ENCODE peak calls at places on chromosomes 11 and 22, in four cellular contexts. N is NCI-H2029; T is IMR-90; K is activated CD4-positive, alpha-beta T cell treated with anti-CD3 and anti-CD28 coated beads, Interleukin-2, amount 50 U/mL, for 48 hours. U is an unnamed sample.

GRCh38 chr11:33970984-33971466 is 79.1 kb upstream of the LMO2 start:
- DNase-seq in N (peak), T (peak), K (peak), U (peak)

GRCh38 chr22:46442217-46442853 is 95.1 kb downstream of the CELSR1 start:
- DNase-seq in N (no peak), T (no peak), K (no peak), U (no peak)

GRCh38 chr11:27545946-27546345 is 39.4 kb upstream of the LIN7C start:
- DNase-seq in N (no peak), T (no peak), K (no peak), U (no peak)

GRCh38 chr11:111336582-111337256 is 38.4 kb downstream of the POU2AF3 start:
- DNase-seq in K (no peak), T (peak), N (no peak), U (no peak)

GRCh38 chr11:87180743-87181142 is 143.0 kb downstream of the TMEM135 start:
- DNase-seq in T (peak), N (no peak), K (no peak), U (no peak)

GRCh38 chr11:78048561-78048960 is 15.1 kb upstream of the THRSP start:
- DNase-seq in K (no peak), T (no peak), N (no peak), U (no peak)

GRCh38 chr11:118144301-118144701 is 8.3 kb downstream of the SCN4B start:
- DNase-seq in K (no peak), N (no peak), T (no peak), U (no peak)

GRCh38 chr11:35539781-35540281 is 14.4 kb upstream of the PAMR1 start:
- DNase-seq in K (no peak), N (no peak), T (peak), U (peak)

GRCh38 chr11:98036810-98037209 is 983.9 kb upstream of the CNTN5 start:
- DNase-seq in K (no peak), T (no peak), N (no peak), U (no peak)

GRCh38 chr22:25998118-25998775 is 171.0 kb upstream of the SEZ6L start:
- DNase-seq in K (no peak), T (no peak), N (no peak), U (no peak)

GRCh38 chr11:65501530-65502273 is 2.9 kb downstream of the MALAT1 start:
- DNase-seq in T (peak), N (no peak), K (no peak), U (peak)

GRCh38 chr22:17370036-17370765 is 941 bp downstream of the CECR2 start:
- DNase-seq in K (no peak), N (no peak), T (no peak), U (no peak)

GRCh38 chr11:29293825-29294224 is 723.0 kb downstream of the KCNA4 start:
- DNase-seq in K (no peak), T (peak), N (no peak), U (no peak)

GRCh38 chr11:2122907-2123627 is 16.1 kb downstream of the IGF2 start:
- DNase-seq in N (no peak), T (no peak), K (no peak), U (no peak)

GRCh38 chr11:59923813-59924212 is 14.4 kb upstream of the OOSP1 start:
- DNase-seq in N (no peak), T (no peak), K (no peak), U (no peak)

GRCh38 chr22:49295851-49296560 is 531.7 kb downstream of the BRD1 start:
- DNase-seq in N (peak), T (no peak), K (no peak), U (peak)

GRCh38 chr11:80103149-80103859 is 662.5 kb upstream of the TENM4 start:
- DNase-seq in N (no peak), T (peak), K (no peak), U (no peak)

GRCh38 chr22:38955250-38955775 is 2.1 kb upstream of the APOBEC3A start:
- DNase-seq in N (no peak), T (no peak), K (no peak), U (no peak)

GRCh38 chr11:92473736-92474135 is 249.1 kb downstream of the FAT3 start:
- DNase-seq in T (peak), N (no peak), K (no peak), U (no peak)

GRCh38 chr11:68370211-68371111 is 58.1 kb downstream of the LRP5 start:
- DNase-seq in T (no peak), K (no peak), N (no peak), U (peak)

GRCh38 chr11:13761250-13761649 is 92.8 kb downstream of the FAR1 start:
- DNase-seq in N (no peak), T (peak), K (no peak), U (no peak)

GRCh38 chr11:16096336-16096735 is 260.0 kb downstream of the SOX6 start:
- DNase-seq in N (no peak), K (no peak), T (peak), U (no peak)